ENCODE peak calls at places on chromosome 5, in five cellular contexts. W is NAMALWA, K is sciatic nerve, E is AG08396, Q is GM03348. H is an unnamed sample.

GRCh38 chr5:15260347-15261278 is 239.4 kb upstream of the FBXL7 start:
- DNase-seq in W (no peak), E (no peak), K (no peak), Q (no peak), H (no peak)

GRCh38 chr5:96123418-96123817 is 161.8 kb upstream of the ELL2 start:
- DNase-seq in Q (no peak), E (no peak), K (no peak), W (no peak), H (no peak)

GRCh38 chr5:13932561-13932960 is 11.9 kb downstream of the DNAH5 start:
- DNase-seq in W (no peak), E (no peak), K (no peak), Q (no peak), H (no peak)

GRCh38 chr5:86320266-86320665 is 297.5 kb upstream of the COX7C start:
- DNase-seq in K (no peak), E (no peak), W (no peak), Q (no peak), H (no peak)

GRCh38 chr5:89613222-89613956 is 730.4 kb upstream of the MEF2C start:
- DNase-seq in Q (no peak), E (no peak), K (no peak), W (no peak), H (no peak)

GRCh38 chr5:132839426-132840301 is 9.2 kb upstream of the SHROOM1 start:
- DNase-seq in K (no peak), W (no peak), E (peak; percentile 68), Q (peak; percentile 43), H (no peak)

GRCh38 chr5:133700251-133700650 is 87.9 kb upstream of the FSTL4 start:
- DNase-seq in Q (no peak), E (no peak), W (no peak), K (no peak), H (no peak)

GRCh38 chr5:135448071-135448704 is 1.0 kb upstream of the DCANP1 start:
- DNase-seq in Q (no peak), K (no peak), E (no peak), W (no peak), H (no peak)

GRCh38 chr5:35876922-35877321 is 20.2 kb downstream of the IL7R start:
- DNase-seq in W (no peak), Q (peak; percentile 52), E (peak; percentile 24), K (no peak), H (no peak)

GRCh38 chr5:168314735-168315411 is 23.4 kb downstream of the WWC1 start:
- DNase-seq in Q (peak; percentile 85), K (no peak), E (peak; percentile 74), W (no peak), H (peak; percentile 85)

GRCh38 chr5:140133514-140134167 is 7.9 kb downstream of the IGIP start:
- DNase-seq in E (no peak), K (no peak), W (no peak), Q (no peak), H (no peak)

GRCh38 chr5:6788439-6788838 is 75.2 kb downstream of the TENT4A start:
- DNase-seq in W (no peak), E (no peak), K (no peak), Q (no peak), H (no peak)

GRCh38 chr5:148070621-148071020 is 6.8 kb downstream of the SPINK5 start:
- DNase-seq in W (no peak), Q (no peak), K (no peak), E (no peak), H (no peak)

GRCh38 chr5:152113401-152113800 is 188.8 kb upstream of the GLRA1 start:
- DNase-seq in Q (no peak), E (no peak), K (no peak), W (no peak), H (no peak)

GRCh38 chr5:135951807-135952206 is 3.0 kb downstream of the LECT2 start:
- DNase-seq in Q (no peak), K (no peak), W (no peak), E (no peak), H (no peak)

GRCh38 chr5:115575167-115576070 is 26.9 kb downstream of the TICAM2 start:
- DNase-seq in E (peak; percentile 39), W (peak; percentile 45), K (no peak), Q (peak; percentile 40), H (no peak)

GRCh38 chr5:153974131-153974812 is 64.4 kb downstream of the FAM114A2 start:
- DNase-seq in W (peak; percentile 72), E (peak; percentile 67), K (no peak), Q (peak; percentile 74), H (no peak)

GRCh38 chr5:150152636-150153462 is 2.8 kb downstream of the PDGFRB start:
- DNase-seq in K (peak; percentile 57), Q (peak; percentile 43), W (no peak), E (no peak), H (no peak)

GRCh38 chr5:139091439-139092156 is 106.6 kb downstream of the SIL1 start:
- DNase-seq in W (peak; percentile 19), E (no peak), K (no peak), Q (no peak), H (no peak)

GRCh38 chr5:127766556-127767335 is 63.6 kb downstream of the CCDC192 start:
- DNase-seq in K (no peak), W (no peak), E (peak; percentile 13), Q (no peak), H (peak; percentile 4)

GRCh38 chr5:72212171-72212570 is 104.9 kb downstream of the MAP1B start:
- DNase-seq in W (no peak), Q (no peak), K (no peak), E (no peak), H (no peak)

GRCh38 chr5:75654693-75655315 is 43.6 kb downstream of the ANKDD1B start:
- DNase-seq in W (no peak), Q (no peak), K (no peak), E (no peak), H (no peak)

GRCh38 chr5:109476292-109476691 is 66.5 kb upstream of the PJA2 start:
- DNase-seq in W (no peak), K (no peak), Q (no peak), E (no peak), H (no peak)

GRCh38 chr5:60929024-60929423 is 15.8 kb downstream of the ERCC8 start:
- DNase-seq in K (no peak), W (peak; percentile 2), Q (no peak), E (no peak), H (no peak)

GRCh38 chr5:167725741-167726140 is 565.7 kb upstream of the WWC1 start:
- DNase-seq in Q (no peak), E (no peak), W (no peak), K (no peak), H (no peak)

GRCh38 chr5:111384220-111384619 is 128.1 kb downstream of the STARD4 start:
- DNase-seq in K (no peak), W (no peak), E (no peak), Q (no peak), H (no peak)

GRCh38 chr5:58181578-58182286 is 278.2 kb downstream of the PLK2 start:
- DNase-seq in W (no peak), K (no peak), E (no peak), Q (no peak), H (no peak)

GRCh38 chr5:179259731-179260323 is 85.4 kb downstream of the ADAMTS2 start:
- DNase-seq in Q (no peak), E (no peak), W (no peak), K (no peak), H (no peak)

GRCh38 chr5:97165726-97166125 is 17.3 kb downstream of the RIOK2 start:
- DNase-seq in W (no peak), Q (no peak), K (no peak), E (no peak), H (no peak)

GRCh38 chr5:170747357-170747756 is 36.2 kb upstream of the GABRP start:
- DNase-seq in E (no peak), W (no peak), Q (no peak), K (no peak), H (no peak)

GRCh38 chr5:124979174-124979573 is 232.7 kb upstream of the ZNF608 start:
- DNase-seq in W (peak; percentile 17), Q (no peak), K (no peak), E (peak; percentile 20), H (no peak)

GRCh38 chr5:58335518-58335917 is 124.4 kb downstream of the PLK2 start:
- DNase-seq in W (no peak), E (no peak), K (no peak), Q (no peak), H (no peak)

GRCh38 chr5:55577353-55578060 is 42.7 kb upstream of the PLPP1 start:
- DNase-seq in Q (peak; percentile 54), K (no peak), W (no peak), E (no peak), H (no peak)

GRCh38 chr5:5387192-5387591 is 35.3 kb upstream of the ICE1 start:
- DNase-seq in E (no peak), K (no peak), Q (no peak), W (no peak), H (no peak)

GRCh38 chr5:95590880-95591279 is 29.0 kb upstream of the GPR150 start:
- DNase-seq in K (no peak), W (no peak), E (no peak), Q (no peak), H (no peak)

GRCh38 chr5:54518146-54519082 is 855 bp downstream of the SNX18 start:
- DNase-seq in Q (peak; percentile 47), W (peak; percentile 33), E (peak; percentile 66), K (peak; percentile 74), H (peak; percentile 48)

GRCh38 chr5:42360061-42360460 is 63.2 kb upstream of the GHR start:
- DNase-seq in E (peak; percentile 18), Q (peak; percentile 16), W (no peak), K (no peak), H (no peak)

H was measured in MG63.